ENCODE peak calls at places on chromosome 6, in five cellular contexts. P, O, C, Q and N are unnamed samples.

GRCh38 chr6:68572525-68572924 is 62.6 kb upstream of the ADGRB3 start:
- DNase-seq in P (peak; percentile 0), O (no peak), C (no peak), Q (no peak), N (peak; percentile 12)

GRCh38 chr6:21079468-21080048 is 514.0 kb upstream of the SOX4 start:
- DNase-seq in P (no peak), O (no peak), C (no peak), Q (no peak), N (no peak)

GRCh38 chr6:16849280-16850210 is 88.3 kb upstream of the ATXN1 start:
- DNase-seq in P (no peak), O (no peak), C (no peak), Q (no peak), N (no peak)

GRCh38 chr6:105453968-105454367 is 51.1 kb upstream of the PREP start:
- DNase-seq in P (no peak), O (no peak), C (no peak), Q (no peak), N (peak; percentile 42)

GRCh38 chr6:139644821-139645220 is 270.4 kb upstream of the CITED2 start:
- DNase-seq in P (no peak), O (peak; percentile 57), C (no peak), Q (no peak), N (no peak)

GRCh38 chr6:125810435-125810834 is 19.7 kb downstream of the NCOA7 start:
- DNase-seq in P (no peak), O (no peak), C (no peak), Q (no peak), N (no peak)

GRCh38 chr6:71482742-71483141 is 194.1 kb downstream of the OGFRL1 start:
- DNase-seq in P (no peak), O (no peak), C (no peak), Q (no peak), N (no peak)

GRCh38 chr6:112659912-112660311 is 312.8 kb downstream of the RFPL4B start:
- DNase-seq in P (no peak), O (no peak), C (no peak), Q (no peak), N (no peak)

GRCh38 chr6:33008944-33009861 is at the start of gene HLA-DOA:
- DNase-seq in P (peak; percentile 27), O (peak; percentile 56), C (peak; percentile 84), Q (no peak), N (peak; percentile 68)

GRCh38 chr6:144330588-144330987 is 45.5 kb downstream of the UTRN start:
- DNase-seq in P (no peak), O (no peak), C (no peak), Q (no peak), N (no peak)

GRCh38 chr6:140623498-140623897 is 1249.0 kb upstream of the CITED2 start:
- DNase-seq in P (no peak), O (peak; percentile 46), C (no peak), Q (no peak), N (no peak)

GRCh38 chr6:62039602-62040001 is 246.4 kb downstream of the KHDRBS2 start:
- DNase-seq in P (no peak), O (no peak), C (no peak), Q (no peak), N (peak; percentile 26)

GRCh38 chr6:113315879-113316278 is 541.3 kb upstream of the MARCKS start:
- DNase-seq in P (no peak), O (peak; percentile 22), C (no peak), Q (no peak), N (no peak)

GRCh38 chr6:31586596-31586995 is 519 bp downstream of the LST1 start:
- DNase-seq in P (no peak), O (no peak), C (peak; percentile 91), Q (no peak), N (peak; percentile 58)

GRCh38 chr6:33298773-33299236 is at the start of gene RGL2:
- DNase-seq in P (peak; percentile 63), O (peak; percentile 80), C (peak; percentile 98), Q (peak; percentile 79), N (peak; percentile 80)

GRCh38 chr6:143110572-143110971 is 49.9 kb downstream of the AIG1 start:
- DNase-seq in P (no peak), O (peak; percentile 30), C (no peak), Q (no peak), N (no peak)

GRCh38 chr6:110430236-110430635 is 14.9 kb upstream of the DDO start:
- DNase-seq in P (no peak), O (no peak), C (no peak), Q (no peak), N (no peak)

GRCh38 chr6:122962196-122962595 is 33.8 kb upstream of the CLVS2 start:
- DNase-seq in P (no peak), O (no peak), C (no peak), Q (no peak), N (no peak)

GRCh38 chr6:1554881-1555569 is 54.7 kb upstream of the FOXC1 start:
- DNase-seq in P (peak; percentile 83), O (peak; percentile 94), C (peak; percentile 89), Q (peak; percentile 74), N (peak; percentile 67)

GRCh38 chr6:138341176-138341575 is 36.5 kb upstream of the SMIM28 start:
- DNase-seq in P (no peak), O (no peak), C (no peak), Q (no peak), N (no peak)

GRCh38 chr6:37283268-37283667 is 25.3 kb upstream of the TMEM217 start:
- DNase-seq in P (no peak), O (peak; percentile 13), C (no peak), Q (no peak), N (peak; percentile 41)

GRCh38 chr6:155306958-155307357 is 7.3 kb downstream of the TFB1M start:
- DNase-seq in P (no peak), O (no peak), C (no peak), Q (no peak), N (no peak)